ENCODE peak calls at places on chromosomes 16 and 17, in five cellular contexts. One of them, this sample, is unnamed.

GRCh38 chr17:37642706-37643105 is 540 bp downstream of the DDX52 start:
- DNase-seq in esophagus squamous epithelium: no peak
- DNase-seq in stomach: no peak
- DNase-seq in HFF-Myc: no peak
- DNase-seq in epithelial cell of esophagus: peak
- DNase-seq in this sample: no peak

GRCh38 chr17:48590603-48591161 is 641 bp upstream of the HOXB3 start:
- DNase-seq in esophagus squamous epithelium: no peak
- DNase-seq in stomach: no peak
- DNase-seq in HFF-Myc: no peak
- DNase-seq in epithelial cell of esophagus: no peak
- DNase-seq in this sample: no peak

GRCh38 chr17:3575506-3575905 is 17.9 kb upstream of the TRPV3 start:
- DNase-seq in esophagus squamous epithelium: no peak
- DNase-seq in stomach: no peak
- DNase-seq in HFF-Myc: peak
- DNase-seq in epithelial cell of esophagus: peak
- DNase-seq in this sample: peak

GRCh38 chr16:68115851-68116250 is 30.7 kb downstream of the NFATC3 start:
- DNase-seq in esophagus squamous epithelium: no peak
- DNase-seq in stomach: no peak
- DNase-seq in HFF-Myc: no peak
- DNase-seq in epithelial cell of esophagus: no peak
- DNase-seq in this sample: no peak

GRCh38 chr17:11467639-11468038 is 130.6 kb upstream of the DNAH9 start:
- DNase-seq in esophagus squamous epithelium: no peak
- DNase-seq in stomach: no peak
- DNase-seq in HFF-Myc: no peak
- DNase-seq in epithelial cell of esophagus: no peak
- DNase-seq in this sample: no peak

GRCh38 chr17:51322390-51323029 is 62.2 kb downstream of the UTP18 start:
- DNase-seq in esophagus squamous epithelium: no peak
- DNase-seq in stomach: no peak
- DNase-seq in HFF-Myc: no peak
- DNase-seq in epithelial cell of esophagus: peak
- DNase-seq in this sample: peak

GRCh38 chr17:50248255-50248654 is 26.0 kb upstream of the TMEM92 start:
- DNase-seq in esophagus squamous epithelium: no peak
- DNase-seq in stomach: no peak
- DNase-seq in HFF-Myc: no peak
- DNase-seq in epithelial cell of esophagus: no peak
- DNase-seq in this sample: no peak

GRCh38 chr17:56772442-56772841 is 61.3 kb downstream of the C17orf67 start:
- DNase-seq in esophagus squamous epithelium: no peak
- DNase-seq in stomach: no peak
- DNase-seq in HFF-Myc: no peak
- DNase-seq in epithelial cell of esophagus: no peak
- DNase-seq in this sample: no peak

GRCh38 chr16:68784721-68785120 is 47.6 kb downstream of the CDH1 start:
- DNase-seq in esophagus squamous epithelium: no peak
- DNase-seq in stomach: no peak
- DNase-seq in HFF-Myc: no peak
- DNase-seq in epithelial cell of esophagus: no peak
- DNase-seq in this sample: no peak

GRCh38 chr16:27373312-27373711 is 28.7 kb upstream of the IL21R start:
- DNase-seq in esophagus squamous epithelium: no peak
- DNase-seq in stomach: no peak
- DNase-seq in HFF-Myc: no peak
- DNase-seq in epithelial cell of esophagus: no peak
- DNase-seq in this sample: no peak

GRCh38 chr17:8004899-8005298 is 2.5 kb downstream of the GUCY2D start:
- DNase-seq in esophagus squamous epithelium: no peak
- DNase-seq in stomach: no peak
- DNase-seq in HFF-Myc: no peak
- DNase-seq in epithelial cell of esophagus: peak
- DNase-seq in this sample: peak

GRCh38 chr17:8015957-8016631 is 13.7 kb downstream of the GUCY2D start:
- DNase-seq in esophagus squamous epithelium: no peak
- DNase-seq in stomach: peak
- DNase-seq in HFF-Myc: no peak
- DNase-seq in epithelial cell of esophagus: no peak
- DNase-seq in this sample: no peak

GRCh38 chr17:45221081-45221996 is at the start of gene FMNL1:
- DNase-seq in esophagus squamous epithelium: no peak
- DNase-seq in stomach: peak
- DNase-seq in HFF-Myc: no peak
- DNase-seq in epithelial cell of esophagus: no peak
- DNase-seq in this sample: no peak

GRCh38 chr17:39701012-39701783 is 1.3 kb downstream of the ERBB2 start:
- DNase-seq in esophagus squamous epithelium: no peak
- DNase-seq in stomach: peak
- DNase-seq in HFF-Myc: no peak
- DNase-seq in epithelial cell of esophagus: no peak
- DNase-seq in this sample: no peak

GRCh38 chr17:33858121-33858520 is 397.0 kb upstream of the CCL2 start:
- DNase-seq in esophagus squamous epithelium: no peak
- DNase-seq in stomach: no peak
- DNase-seq in HFF-Myc: no peak
- DNase-seq in epithelial cell of esophagus: no peak
- DNase-seq in this sample: no peak

GRCh38 chr17:57648720-57649119 is 96.4 kb downstream of the CCDC182 start:
- DNase-seq in esophagus squamous epithelium: no peak
- DNase-seq in stomach: no peak
- DNase-seq in HFF-Myc: no peak
- DNase-seq in epithelial cell of esophagus: no peak
- DNase-seq in this sample: no peak

GRCh38 chr17:45834471-45835396 is 9.9 kb upstream of the SPPL2C start:
- DNase-seq in esophagus squamous epithelium: no peak
- DNase-seq in stomach: no peak
- DNase-seq in HFF-Myc: no peak
- DNase-seq in epithelial cell of esophagus: peak
- DNase-seq in this sample: no peak

GRCh38 chr17:34275881-34276280 is 5.9 kb downstream of the CCL7 start:
- DNase-seq in esophagus squamous epithelium: no peak
- DNase-seq in stomach: no peak
- DNase-seq in HFF-Myc: peak
- DNase-seq in epithelial cell of esophagus: peak
- DNase-seq in this sample: peak

GRCh38 chr17:38429476-38430100 is 1.3 kb downstream of the ARHGAP23 start:
- DNase-seq in esophagus squamous epithelium: no peak
- DNase-seq in stomach: no peak
- DNase-seq in HFF-Myc: no peak
- DNase-seq in epithelial cell of esophagus: no peak
- DNase-seq in this sample: no peak

GRCh38 chr16:75541236-75541635 is 5.3 kb upstream of the CHST5 start:
- DNase-seq in esophagus squamous epithelium: no peak
- DNase-seq in stomach: no peak
- DNase-seq in HFF-Myc: no peak
- DNase-seq in epithelial cell of esophagus: no peak
- DNase-seq in this sample: no peak

GRCh38 chr17:78921437-78921971 is 3.7 kb downstream of the TIMP2 start:
- DNase-seq in esophagus squamous epithelium: no peak
- DNase-seq in stomach: no peak
- DNase-seq in HFF-Myc: no peak
- DNase-seq in epithelial cell of esophagus: no peak
- DNase-seq in this sample: no peak

GRCh38 chr17:31095239-31096105 is 695 bp downstream of the NF1 start:
- DNase-seq in esophagus squamous epithelium: no peak
- DNase-seq in stomach: peak
- DNase-seq in HFF-Myc: no peak
- DNase-seq in epithelial cell of esophagus: peak
- DNase-seq in this sample: no peak

GRCh38 chr17:14068542-14069250 is 608 bp upstream of the COX10 start:
- DNase-seq in esophagus squamous epithelium: no peak
- DNase-seq in stomach: no peak
- DNase-seq in HFF-Myc: no peak
- DNase-seq in epithelial cell of esophagus: no peak
- DNase-seq in this sample: no peak

GRCh38 chr17:14069251-14069981 is at the start of gene COX10:
- DNase-seq in esophagus squamous epithelium: peak
- DNase-seq in stomach: peak
- DNase-seq in HFF-Myc: peak
- DNase-seq in epithelial cell of esophagus: peak
- DNase-seq in this sample: no peak

GRCh38 chr17:14067347-14067746 is 2.0 kb upstream of the COX10 start:
- DNase-seq in esophagus squamous epithelium: no peak
- DNase-seq in stomach: no peak
- DNase-seq in HFF-Myc: no peak
- DNase-seq in epithelial cell of esophagus: peak
- DNase-seq in this sample: no peak

DNA sequence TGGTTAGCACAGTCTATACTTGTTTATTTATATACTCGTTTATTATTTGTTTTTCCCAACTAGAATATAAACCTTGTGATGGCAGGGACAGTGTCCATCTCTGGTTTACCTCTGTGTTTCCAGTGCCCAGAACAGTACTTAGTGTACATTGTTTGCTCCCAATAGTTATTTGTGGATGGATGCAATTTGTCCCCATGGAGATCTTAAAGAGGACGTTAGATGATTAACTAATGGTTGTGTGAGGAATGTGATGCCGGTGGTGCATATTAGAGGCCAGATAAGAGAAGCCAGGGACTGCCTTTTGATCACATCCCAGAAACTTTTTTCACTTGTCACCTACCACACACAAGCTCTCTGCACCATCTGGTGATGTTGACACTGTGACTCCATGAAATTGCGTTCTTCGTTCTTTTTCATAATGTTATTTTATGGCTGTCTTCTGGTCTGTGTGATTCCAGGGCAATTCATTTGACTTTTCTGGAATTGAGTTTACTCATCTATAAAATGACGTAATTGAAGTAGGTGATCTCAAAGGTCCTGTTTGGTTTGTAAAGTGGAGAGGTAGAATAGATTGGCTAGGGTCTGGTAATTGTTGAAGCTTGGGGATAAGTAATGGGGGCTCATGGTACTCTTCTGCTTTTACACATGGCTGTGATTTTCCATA is 1.2 kb downstream of the COX10 start:
- DNase-seq in esophagus squamous epithelium: no peak
- DNase-seq in stomach: no peak
- DNase-seq in HFF-Myc: no peak
- DNase-seq in epithelial cell of esophagus: no peak
- DNase-seq in this sample: no peak
- H3K4me3 ChIP-seq in esophagus squamous epithelium: peak
- H3K4me3 ChIP-seq in stomach: peak
- H3K4me3 ChIP-seq in HFF-Myc: peak
- H3K4me3 ChIP-seq in epithelial cell of esophagus: peak
- H3K4me3 ChIP-seq in this sample: no peak

DNA sequence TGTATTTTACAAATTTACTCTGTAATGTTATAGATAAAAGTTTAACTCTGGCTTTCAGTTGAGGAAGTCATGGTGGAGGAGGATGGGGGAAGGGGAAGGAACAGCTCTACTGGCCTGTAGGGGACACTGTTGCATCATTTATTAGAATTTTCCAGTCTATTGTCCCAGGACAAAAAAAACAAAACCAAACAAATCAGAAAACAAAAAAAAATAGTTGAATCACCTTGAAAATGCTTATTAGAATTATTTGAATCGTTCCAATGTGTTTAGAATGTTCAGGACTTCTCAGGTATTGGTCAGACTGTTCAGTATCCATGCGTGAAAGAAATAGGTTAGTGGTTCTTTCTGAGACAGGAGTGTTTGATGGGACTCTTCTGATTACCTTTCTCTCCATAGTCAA is 242.0 kb downstream of the FTO start:
- DNase-seq in esophagus squamous epithelium: no peak
- DNase-seq in stomach: no peak
- DNase-seq in HFF-Myc: peak
- DNase-seq in epithelial cell of esophagus: peak
- DNase-seq in this sample: peak
- TF ChIP-seq CTCF in esophagus squamous epithelium: peak
- TF ChIP-seq CTCF in stomach: peak
- TF ChIP-seq CTCF in HFF-Myc: peak
- TF ChIP-seq CTCF in epithelial cell of esophagus: peak
- TF ChIP-seq CTCF in this sample: peak

DNA sequence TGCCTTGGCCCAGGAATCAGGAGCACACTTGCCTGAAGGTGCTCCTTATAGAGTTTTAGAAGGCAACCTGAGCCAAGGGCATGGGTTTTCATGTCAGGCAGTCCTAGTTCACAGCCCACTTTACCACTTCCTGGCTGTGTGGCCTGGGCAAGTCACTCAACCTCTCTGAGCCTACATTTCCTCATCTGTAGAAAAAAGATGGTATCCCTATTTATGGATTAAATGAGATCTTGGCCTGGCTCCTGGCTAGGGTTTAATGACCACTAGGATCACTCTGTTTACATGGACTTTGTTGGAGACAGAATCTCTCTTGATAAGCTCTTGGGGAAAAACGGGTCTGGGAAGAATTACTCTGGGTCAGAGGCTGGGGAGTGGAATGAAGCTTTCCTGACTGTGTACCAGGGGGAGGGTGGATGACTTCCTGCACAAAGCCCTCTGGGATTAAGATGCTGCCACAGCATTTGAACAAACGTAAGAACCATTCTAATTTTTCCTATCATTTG is 2.3 kb downstream of the MT2A start:
- DNase-seq in esophagus squamous epithelium: no peak
- DNase-seq in stomach: no peak
- DNase-seq in HFF-Myc: no peak
- DNase-seq in epithelial cell of esophagus: no peak
- DNase-seq in this sample: peak
- H3K4me3 ChIP-seq in esophagus squamous epithelium: no peak
- H3K4me3 ChIP-seq in stomach: peak
- H3K4me3 ChIP-seq in HFF-Myc: peak
- H3K4me3 ChIP-seq in epithelial cell of esophagus: no peak
- H3K4me3 ChIP-seq in this sample: peak

GRCh38 chr17:77771998-77772397 is 186.5 kb upstream of the TNRC6C start:
- DNase-seq in esophagus squamous epithelium: no peak
- DNase-seq in stomach: no peak
- DNase-seq in HFF-Myc: no peak
- DNase-seq in epithelial cell of esophagus: no peak
- DNase-seq in this sample: no peak

GRCh38 chr17:77771587-77771986 is 186.9 kb upstream of the TNRC6C start:
- DNase-seq in esophagus squamous epithelium: no peak
- DNase-seq in stomach: no peak
- DNase-seq in HFF-Myc: no peak
- DNase-seq in epithelial cell of esophagus: no peak
- DNase-seq in this sample: no peak

GRCh38 chr17:77772899-77773358 is 185.6 kb upstream of the TNRC6C start:
- DNase-seq in esophagus squamous epithelium: no peak
- DNase-seq in stomach: no peak
- DNase-seq in HFF-Myc: no peak
- DNase-seq in epithelial cell of esophagus: no peak
- DNase-seq in this sample: no peak

GRCh38 chr17:77771145-77771544 is 187.4 kb upstream of the TNRC6C start:
- DNase-seq in esophagus squamous epithelium: no peak
- DNase-seq in stomach: no peak
- DNase-seq in HFF-Myc: no peak
- DNase-seq in epithelial cell of esophagus: no peak
- DNase-seq in this sample: no peak

DNA sequence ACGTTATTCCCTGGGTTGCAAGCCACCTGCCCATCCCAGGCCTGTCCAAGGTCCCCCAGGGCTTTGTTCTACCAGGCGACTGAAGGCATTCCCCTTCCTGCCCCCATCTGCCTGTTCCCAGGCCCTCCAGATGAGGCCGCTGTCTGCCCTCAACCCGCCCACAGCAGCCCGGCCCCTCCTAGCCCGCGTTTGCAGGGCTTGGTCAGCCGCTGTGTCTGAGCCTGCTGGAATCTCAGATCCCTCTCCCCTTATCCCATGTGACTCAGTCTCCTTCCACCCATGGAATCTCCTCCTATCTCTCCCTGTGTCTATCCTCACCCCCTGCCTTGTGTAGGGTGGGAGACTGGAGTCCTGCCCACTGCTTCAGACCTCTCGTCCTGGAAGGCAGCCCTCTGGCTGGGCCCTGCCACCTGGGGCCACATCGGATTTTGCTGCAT is 186.0 kb upstream of the TNRC6C start:
- DNase-seq in esophagus squamous epithelium: no peak
- DNase-seq in stomach: peak
- DNase-seq in HFF-Myc: no peak
- DNase-seq in epithelial cell of esophagus: no peak
- DNase-seq in this sample: no peak
- TF ChIP-seq CTCF in esophagus squamous epithelium: peak
- TF ChIP-seq CTCF in stomach: peak
- TF ChIP-seq CTCF in HFF-Myc: peak
- TF ChIP-seq CTCF in epithelial cell of esophagus: peak
- TF ChIP-seq CTCF in this sample: peak